ENCODE peak calls at places on chromosomes 7 and 10, in four cellular contexts. V, R, D and L are unnamed samples.

GRCh38 chr7:128796325-128796724 is 4.6 kb downstream of the CCDC136 start:
- DNase-seq in V (no peak), R (no peak), D (no peak), L (no peak)

GRCh38 chr7:135933509-135934188 is 43.5 kb downstream of the MTPN start:
- DNase-seq in V (no peak), R (no peak), D (peak; percentile 74), L (no peak)

GRCh38 chr7:11297764-11298163 is 324.1 kb downstream of the PHF14 start:
- DNase-seq in V (no peak), R (no peak), D (no peak), L (no peak)

GRCh38 chr10:97517778-97518561 is 19.2 kb downstream of the UBTD1 start:
- DNase-seq in V (no peak), R (no peak), D (no peak), L (no peak)

GRCh38 chr10:31836569-31837406 is 91.8 kb downstream of the ARHGAP12 start:
- DNase-seq in V (peak; percentile 39), R (peak; percentile 36), D (peak; percentile 57), L (peak; percentile 36)

GRCh38 chr10:103969857-103970627 is 3.1 kb downstream of the SLK start:
- DNase-seq in V (no peak), R (no peak), D (no peak), L (no peak)

GRCh38 chr7:129799350-129799955 is 153.3 kb downstream of the UBE2H start:
- DNase-seq in V (peak; percentile 19), R (no peak), D (no peak), L (no peak)

GRCh38 chr10:79045566-79046175 is 23.1 kb upstream of the ZMIZ1 start:
- DNase-seq in V (no peak), R (no peak), D (no peak), L (no peak)

GRCh38 chr7:150755473-150756099 is 18.4 kb downstream of the GIMAP5 start:
- DNase-seq in V (no peak), R (no peak), D (no peak), L (no peak)

GRCh38 chr7:33612434-33612833 is 292.9 kb upstream of the BMPER start:
- DNase-seq in V (no peak), R (peak; percentile 25), D (no peak), L (no peak)

GRCh38 chr10:18332048-18332447 is 191.8 kb downstream of the CACNB2 start:
- DNase-seq in V (no peak), R (no peak), D (no peak), L (peak; percentile 3)

GRCh38 chr7:128794436-128794835 is 2.7 kb downstream of the CCDC136 start:
- DNase-seq in V (no peak), R (no peak), D (no peak), L (no peak)

GRCh38 chr7:18212308-18212707 is 184.7 kb upstream of the PRPS1L1 start:
- DNase-seq in V (no peak), R (no peak), D (no peak), L (no peak)

GRCh38 chr10:70221030-70221429 is 12.2 kb downstream of the PPA1 start:
- DNase-seq in V (no peak), R (no peak), D (no peak), L (no peak)

GRCh38 chr7:148856035-148856881 is 27.8 kb downstream of the EZH2 start:
- DNase-seq in V (peak; percentile 45), R (peak; percentile 31), D (peak; percentile 78), L (peak; percentile 52)

GRCh38 chr10:110414563-110415309 is 83.0 kb upstream of the DUSP5 start:
- DNase-seq in V (no peak), R (peak; percentile 35), D (no peak), L (peak; percentile 92)

GRCh38 chr10:117553171-117553814 is 10.7 kb downstream of the EMX2 start:
- DNase-seq in V (peak; percentile 55), R (no peak), D (no peak), L (no peak)

GRCh38 chr7:19215421-19215820 is 70.2 kb upstream of the FERD3L start:
- DNase-seq in V (no peak), R (no peak), D (no peak), L (no peak)

GRCh38 chr10:59135275-59135674 is 41.2 kb upstream of the PHYHIPL start:
- DNase-seq in V (no peak), R (peak; percentile 69), D (no peak), L (no peak)

GRCh38 chr7:101124376-101125056 is 2.4 kb upstream of the SERPINE1 start:
- DNase-seq in V (no peak), R (peak; percentile 84), D (no peak), L (peak; percentile 76)

GRCh38 chr7:129257168-129257567 is 32.3 kb downstream of the AHCYL2 start:
- DNase-seq in V (no peak), R (no peak), D (no peak), L (no peak)

GRCh38 chr7:51927738-51928137 is 611.1 kb upstream of the COBL start:
- DNase-seq in V (peak; percentile 17), R (no peak), D (no peak), L (no peak)

GRCh38 chr10:77649333-77650331 is 12.0 kb upstream of the KCNMA1 start:
- DNase-seq in V (no peak), R (peak; percentile 16), D (no peak), L (no peak)

GRCh38 chr7:12436896-12437535 is 33.4 kb upstream of the VWDE start:
- DNase-seq in V (peak; percentile 51), R (no peak), D (peak; percentile 59), L (peak; percentile 20)

GRCh38 chr10:125222515-125222914 is 62.2 kb upstream of the CTBP2 start:
- DNase-seq in V (no peak), R (no peak), D (no peak), L (no peak)

GRCh38 chr7:155961241-155962190 is 149.3 kb upstream of the SHH start:
- DNase-seq in V (no peak), R (peak; percentile 61), D (no peak), L (no peak)

GRCh38 chr10:70274643-70275042 is 9.2 kb downstream of the NPFFR1 start:
- DNase-seq in V (no peak), R (no peak), D (no peak), L (no peak)

GRCh38 chr7:30965372-30965771 is 1.6 kb downstream of the GHRHR start:
- DNase-seq in V (no peak), R (no peak), D (no peak), L (no peak)

GRCh38 chr7:105906690-105907089 is 30.3 kb upstream of the ATXN7L1 start:
- DNase-seq in V (no peak), R (no peak), D (no peak), L (no peak)

GRCh38 chr7:100965723-100966541 is 3.4 kb upstream of the MUC12 start:
- DNase-seq in V (peak; percentile 99), R (peak; percentile 57), D (peak; percentile 95), L (peak; percentile 98)

GRCh38 chr10:32461203-32461602 is 15.3 kb downstream of the CCDC7 start:
- DNase-seq in V (no peak), R (no peak), D (no peak), L (no peak)

GRCh38 chr10:96252730-96253129 is 18.6 kb downstream of the BLNK start:
- DNase-seq in V (no peak), R (no peak), D (no peak), L (no peak)

GRCh38 chr7:50822716-50823115 is 40.0 kb upstream of the GRB10 start:
- DNase-seq in V (no peak), R (no peak), D (no peak), L (no peak)

GRCh38 chr10:98778277-98778759 is 331.6 kb upstream of the HPS1 start:
- DNase-seq in V (no peak), R (no peak), D (peak; percentile 92), L (no peak)

GRCh38 chr7:71237945-71238344 is 106.0 kb downstream of the GALNT17 start:
- DNase-seq in V (peak; percentile 23), R (no peak), D (no peak), L (no peak)
- TF ChIP-seq HMGXB4 in V (no peak), R (no peak), D (no peak), L (no peak)

GRCh38 chr7:5554287-5554785 is 130.7 kb upstream of the TNRC18 start:
- DNase-seq in V (no peak), R (no peak), D (no peak), L (no peak)

GRCh38 chr7:5564894-5565293 is 141.3 kb upstream of the TNRC18 start:
- DNase-seq in V (no peak), R (no peak), D (no peak), L (no peak)

GRCh38 chr7:5557920-5558401 is 134.3 kb upstream of the TNRC18 start:
- DNase-seq in V (no peak), R (peak; percentile 63), D (peak; percentile 48), L (no peak)

GRCh38 chr7:5559586-5559985 is 136.0 kb upstream of the TNRC18 start:
- DNase-seq in V (no peak), R (no peak), D (no peak), L (no peak)
- TF ChIP-seq HMGXB4 in V (no peak), R (no peak), D (no peak), L (no peak)

GRCh38 chr7:2518737-2519118 is 846 bp upstream of the LFNG start:
- DNase-seq in V (no peak), R (no peak), D (no peak), L (no peak)

GRCh38 chr7:2520808-2521146 is 1.2 kb downstream of the LFNG start:
- DNase-seq in V (no peak), R (no peak), D (no peak), L (no peak)

GRCh38 chr7:2519119-2519930 is at the start of gene LFNG:
- DNase-seq in V (peak; percentile 81), R (peak; percentile 72), D (peak; percentile 93), L (peak; percentile 92)

GRCh38 chr7:2521341-2521745 is 1.8 kb downstream of the LFNG start:
- DNase-seq in V (no peak), R (no peak), D (no peak), L (no peak)

DNA sequence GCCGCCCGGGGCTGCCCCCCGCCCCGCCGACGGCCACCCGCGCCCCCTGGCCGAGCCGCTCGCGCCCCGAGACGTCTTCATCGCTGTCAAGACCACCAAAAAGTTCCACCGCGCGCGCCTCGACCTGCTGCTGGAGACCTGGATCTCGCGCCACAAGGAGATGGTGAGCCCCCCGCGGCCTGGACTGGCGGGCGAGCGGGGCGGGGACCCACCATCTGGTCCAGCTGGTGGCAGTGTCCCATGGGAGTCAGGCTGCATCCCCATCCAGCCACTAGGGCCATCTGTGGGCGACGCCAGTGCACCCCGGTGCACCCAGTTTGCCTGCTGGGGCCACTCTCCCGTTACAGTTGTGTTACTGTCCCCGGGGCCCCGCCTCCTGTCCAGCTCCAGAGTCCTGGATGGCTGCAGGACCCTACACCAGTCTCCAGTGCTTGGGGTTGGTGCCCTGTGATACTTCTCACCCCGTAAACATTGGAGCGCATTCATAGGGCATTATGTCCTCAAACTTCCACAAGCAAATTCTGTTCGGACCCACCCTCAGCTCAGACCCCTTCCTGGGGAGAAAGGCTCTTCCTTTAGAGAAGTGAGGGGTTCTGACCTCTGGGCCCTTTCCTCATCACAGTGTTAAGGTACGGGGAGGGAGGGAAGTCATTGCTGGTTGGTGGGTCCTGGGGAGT is 695 bp downstream of the LFNG start:
- DNase-seq in V (no peak), R (no peak), D (peak; percentile 43), L (peak; percentile 55)
- TF ChIP-seq HMGXB4 in V (no peak), R (no peak), D (no peak), L (no peak)

GRCh38 chr7:107196834-107197610 is 28.2 kb downstream of the HBP1 start:
- DNase-seq in V (no peak), R (no peak), D (no peak), L (no peak)
- TF ChIP-seq HMGXB4 in V (no peak), R (no peak), D (no peak), L (no peak)

DNA sequence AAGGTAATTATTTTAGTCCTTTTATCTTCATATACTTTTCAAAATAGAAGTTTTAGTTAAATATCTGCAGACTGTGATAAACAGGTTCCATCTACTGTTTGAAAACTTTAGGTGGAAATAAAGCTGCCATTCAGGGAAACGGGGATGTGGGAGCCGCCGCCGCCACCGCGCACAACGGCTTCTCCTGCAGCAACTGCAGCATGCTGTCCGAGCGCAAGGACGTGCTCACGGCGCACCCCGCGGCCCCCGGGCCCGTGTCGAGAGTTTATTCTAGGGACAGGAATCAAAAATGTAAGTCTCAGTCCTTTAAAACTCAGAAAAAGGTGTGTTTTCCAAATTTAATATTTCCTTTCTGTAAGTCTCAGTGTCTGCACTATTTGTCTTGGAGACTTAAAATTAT is 11.0 kb downstream of the SUN1 start:
- DNase-seq in V (no peak), R (no peak), D (no peak), L (no peak)
- TF ChIP-seq HMGXB4 in V (no peak), R (no peak), D (no peak), L (no peak)